ENCODE peak calls at places on chromosome 6, in four cellular contexts. E, I, X and D are unnamed samples.

GRCh38 chr6:39416728-39417127 is 94.2 kb upstream of the KCNK16 start:
- DNase-seq in I (no peak), E (peak), X (no peak), D (no peak)

GRCh38 chr6:84197708-84198107 is 29.7 kb downstream of the CEP162 start:
- DNase-seq in E (no peak), I (no peak), X (no peak), D (no peak)

GRCh38 chr6:160088774-160089533 is 32.7 kb upstream of the SLC22A1 start:
- DNase-seq in E (no peak), X (no peak), I (no peak), D (no peak)

GRCh38 chr6:78436335-78436734 is 431.0 kb upstream of the IRAK1BP1 start:
- DNase-seq in X (no peak), I (peak), E (no peak), D (no peak)

GRCh38 chr6:145789443-145789842 is 25.2 kb downstream of the FBXO30 start:
- DNase-seq in X (no peak), E (no peak), I (no peak), D (no peak)

GRCh38 chr6:132456700-132457143 is 55.4 kb upstream of the MOXD1 start:
- DNase-seq in X (no peak), E (no peak), I (no peak), D (no peak)

GRCh38 chr6:143513410-143513809 is 1.9 kb upstream of the FUCA2 start:
- DNase-seq in E (no peak), X (peak), I (no peak), D (peak)

GRCh38 chr6:18400831-18401446 is 13.8 kb downstream of the RNF144B start:
- DNase-seq in I (no peak), E (no peak), X (no peak), D (no peak)

GRCh38 chr6:16095180-16095579 is 33.7 kb upstream of the MYLIP start:
- DNase-seq in E (no peak), X (no peak), I (no peak), D (no peak)

GRCh38 chr6:47149554-47149953 is 107.4 kb upstream of the ADGRF1 start:
- DNase-seq in E (no peak), X (no peak), I (no peak), D (no peak)

GRCh38 chr6:34970487-34970886 is 81.4 kb downstream of the ANKS1A start:
- DNase-seq in I (no peak), X (no peak), E (no peak), D (no peak)

GRCh38 chr6:24780206-24780605 is 5.5 kb downstream of the GMNN start:
- DNase-seq in X (no peak), I (no peak), E (no peak), D (no peak)

GRCh38 chr6:40962241-40962640 is 76.8 kb downstream of the UNC5CL start:
- DNase-seq in X (no peak), I (peak), E (no peak), D (no peak)

GRCh38 chr6:151400473-151400872 is 9.1 kb upstream of the ZBTB2 start:
- DNase-seq in E (no peak), I (no peak), X (no peak), D (no peak)

GRCh38 chr6:506508-506907 is 115.0 kb downstream of the IRF4 start:
- DNase-seq in I (no peak), X (no peak), E (no peak), D (no peak)

GRCh38 chr6:104418125-104418524 is 441.6 kb downstream of the HACE1 start:
- DNase-seq in X (no peak), E (no peak), I (no peak), D (no peak)

GRCh38 chr6:97009781-97010492 is 85.4 kb downstream of the KLHL32 start:
- DNase-seq in E (no peak), I (no peak), X (no peak), D (no peak)

GRCh38 chr6:1610497-1611321 is 994 bp downstream of the FOXC1 start:
- DNase-seq in I (no peak), E (no peak), X (no peak), D (no peak)
- TF ChIP-seq SP1 in I (no peak), E (no peak), X (no peak), D (no peak)

GRCh38 chr6:37435816-37436215 is 2.8 kb downstream of the CMTR1 start:
- DNase-seq in I (no peak), E (no peak), X (no peak), D (no peak)

GRCh38 chr6:37432916-37433656 is at the start of gene CMTR1:
- DNase-seq in I (peak), X (peak), E (peak), D (peak)

GRCh38 chr6:37435373-37435772 is 2.4 kb downstream of the CMTR1 start:
- DNase-seq in X (no peak), E (no peak), I (no peak), D (no peak)

GRCh38 chr6:37432590-37432915 is 468 bp upstream of the CMTR1 start:
- DNase-seq in I (no peak), E (no peak), X (no peak), D (no peak)

GRCh38 chr6:37433657-37434271 is 743 bp downstream of the CMTR1 start:
- DNase-seq in X (no peak), E (no peak), I (no peak), D (no peak)
- TF ChIP-seq SP1 in X (no peak), E (no peak), I (no peak), D (no peak)

GRCh38 chr6:73234732-73235131 is 9.4 kb upstream of the KHDC1L start:
- DNase-seq in I (no peak), E (no peak), X (no peak), D (no peak)
- TF ChIP-seq SP1 in I (no peak), E (no peak), X (no peak), D (no peak)

GRCh38 chr6:94341173-94341572 is 921.8 kb upstream of the EPHA7 start:
- DNase-seq in E (no peak), I (no peak), X (peak), D (no peak)
- TF ChIP-seq SP1 in E (no peak), I (no peak), X (no peak), D (no peak)

DNA sequence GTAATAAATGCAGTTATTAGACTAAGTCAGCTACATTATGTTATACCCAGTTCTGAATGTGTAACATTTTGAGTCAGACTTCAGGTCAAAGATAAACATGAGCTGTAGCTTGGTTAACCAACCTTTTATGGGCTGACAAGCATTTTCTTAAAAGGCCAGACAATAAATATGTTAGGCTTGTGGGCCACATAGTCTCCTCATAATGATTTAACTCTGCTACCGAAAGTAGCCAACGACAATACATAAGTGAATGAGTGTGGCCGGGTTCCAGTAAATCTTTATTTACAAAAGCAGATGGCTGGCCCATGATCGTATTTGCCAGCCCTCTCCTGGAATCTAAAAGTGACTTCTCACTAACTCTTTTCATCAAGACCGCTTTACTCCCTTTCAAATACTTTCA is 49.9 kb downstream of the ATG5 start:
- DNase-seq in I (no peak), E (no peak), X (no peak), D (no peak)
- TF ChIP-seq SP1 in I (no peak), E (no peak), X (no peak), D (no peak)

DNA sequence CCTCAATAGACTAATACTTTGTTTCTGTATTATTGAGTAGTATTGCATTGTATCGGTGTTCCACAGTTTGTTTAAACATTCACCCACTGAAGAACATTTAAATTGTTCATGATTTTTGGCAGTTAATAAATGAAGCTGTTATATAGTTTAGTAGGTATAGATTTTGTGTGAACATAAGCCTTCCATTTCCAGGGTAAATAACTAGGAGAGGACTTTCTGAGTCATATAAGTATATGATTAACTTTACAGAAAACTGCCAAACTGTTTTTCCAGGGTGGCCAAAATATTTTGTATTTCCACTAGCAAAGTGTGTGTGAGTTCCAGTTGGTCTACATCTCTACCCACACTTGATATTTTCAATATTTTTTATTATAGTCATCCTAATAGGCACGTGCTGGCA is 70.0 kb upstream of the MLIP start:
- DNase-seq in X (no peak), I (no peak), E (no peak), D (no peak)
- TF ChIP-seq SP1 in X (no peak), I (no peak), E (no peak), D (no peak)

GRCh38 chr6:112332274-112332673 is 14.9 kb upstream of the RFPL4B start:
- DNase-seq in X (no peak), E (no peak), I (no peak), D (no peak)
- TF ChIP-seq SP1 in X (no peak), E (no peak), I (no peak), D (no peak)

DNA sequence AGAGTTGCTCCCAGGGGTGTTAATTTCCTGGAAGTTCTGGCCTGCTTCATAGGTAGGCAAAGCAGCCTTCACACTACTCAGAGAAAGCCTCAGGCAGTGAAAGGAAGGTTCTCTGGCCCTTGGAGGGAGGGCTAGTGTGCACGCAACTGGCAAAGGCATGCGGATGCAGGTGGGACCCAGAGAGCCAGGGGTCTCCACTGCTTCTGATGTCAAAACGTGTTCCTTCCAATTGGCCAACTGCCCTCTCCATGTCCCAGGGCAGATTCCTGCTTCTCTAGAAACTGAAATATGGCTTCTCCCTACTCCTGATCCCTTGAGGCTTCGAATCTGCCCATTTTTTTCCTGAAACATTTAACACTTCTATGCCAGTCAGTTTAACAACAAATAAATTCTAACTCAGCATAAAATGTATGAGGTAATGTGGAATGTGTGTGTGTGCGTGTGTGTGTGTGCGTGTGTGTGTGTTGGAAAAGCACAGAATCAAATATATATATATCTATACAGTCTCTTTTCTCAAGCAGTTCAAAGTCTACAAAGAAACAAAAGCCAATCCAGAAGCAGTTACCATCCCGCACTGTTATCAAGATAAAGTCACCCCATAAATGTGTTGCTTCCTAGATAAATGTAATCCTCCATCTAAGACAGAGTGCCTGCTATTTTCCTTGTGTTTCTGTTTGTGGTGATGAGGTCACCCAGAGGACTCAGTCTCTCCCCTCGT is 93.9 kb upstream of the HIVEP1 start:
- DNase-seq in X (no peak), I (no peak), E (no peak), D (peak)
- TF ChIP-seq SP1 in X (no peak), I (no peak), E (no peak), D (no peak)

GRCh38 chr6:138464085-138464484 is 35.2 kb downstream of the NHSL1 start:
- DNase-seq in I (no peak), E (no peak), X (no peak), D (no peak)

GRCh38 chr6:138467901-138468300 is 31.4 kb downstream of the NHSL1 start:
- DNase-seq in X (no peak), I (no peak), E (no peak), D (no peak)

GRCh38 chr6:138473144-138473543 is 26.1 kb downstream of the NHSL1 start:
- DNase-seq in X (no peak), E (no peak), I (no peak), D (no peak)

GRCh38 chr6:138465007-138465645 is 34.2 kb downstream of the NHSL1 start:
- DNase-seq in E (no peak), X (no peak), I (peak), D (no peak)

GRCh38 chr6:138468320-138469015 is 30.8 kb downstream of the NHSL1 start:
- DNase-seq in I (peak), E (no peak), X (no peak), D (no peak)
- TF ChIP-seq SP1 in I (no peak), E (no peak), X (no peak), D (no peak)